ENCODE peak calls at places on chromosome X, in eight cellular contexts. W is MCF 10A; S is Jurkat, Clone E6-1; O is caudate nucleus; I is fibroblast of pulmonary artery; Q is retinal pigment epithelial cell; R is T-cell; F is NCI-H1417 treated with DMSO at 0.1 percent for 48 hours. M is an unnamed sample.

GRCh38 chrX:53281321-53281822 is at the start of gene IQSEC2:
- DNase-seq in S (no peak), W (peak; percentile 93), F (no peak), Q (no peak), R (no peak), O (peak; percentile 12), I (peak; percentile 77), M (no peak)

GRCh38 chrX:69556094-69557011 is 52.2 kb downstream of the NALF2 start:
- DNase-seq in S (no peak), W (peak; percentile 89), F (no peak), I (peak; percentile 95), R (no peak), Q (peak; percentile 10), O (no peak), M (no peak)

GRCh38 chrX:129040124-129040523 is 483.2 kb downstream of the SMARCA1 start:
- DNase-seq in R (no peak), O (no peak), I (no peak), W (no peak), Q (no peak), S (no peak), F (no peak), M (peak; percentile 38)

GRCh38 chrX:39645059-39645895 is 452.5 kb downstream of the BCOR start:
- DNase-seq in S (no peak), I (peak; percentile 85), W (peak; percentile 41), Q (no peak), F (no peak), R (no peak), O (no peak), M (no peak)

GRCh38 chrX:46204721-46205422 is 340.3 kb downstream of the ZNF674 start:
- DNase-seq in R (no peak), I (no peak), W (peak; percentile 58), S (no peak), Q (no peak), F (no peak), O (no peak), M (no peak)

GRCh38 chrX:115940888-115941332 is 229.6 kb upstream of the AGTR2 start:
- DNase-seq in W (peak; percentile 75), F (peak; percentile 86), O (peak; percentile 56), S (no peak), Q (no peak), R (peak; percentile 31), I (peak; percentile 6), M (peak; percentile 98)

GRCh38 chrX:150405576-150405975 is 42.5 kb downstream of the MAMLD1 start:
- DNase-seq in F (no peak), O (no peak), I (no peak), S (no peak), W (peak; percentile 38), R (no peak), Q (no peak), M (peak; percentile 68)

GRCh38 chrX:5907202-5907601 is 321.5 kb downstream of the NLGN4X start:
- DNase-seq in O (no peak), I (no peak), S (no peak), W (no peak), Q (no peak), F (no peak), R (no peak), M (no peak)

GRCh38 chrX:153708415-153708814 is 15.8 kb downstream of the BCAP31 start:
- DNase-seq in O (peak; percentile 11), S (peak; percentile 26), W (peak; percentile 85), Q (peak; percentile 66), I (peak; percentile 78), R (no peak), F (no peak), M (peak; percentile 85)

GRCh38 chrX:150697641-150698040 is 4.4 kb downstream of the MTMR1 start:
- DNase-seq in I (no peak), Q (no peak), F (no peak), S (no peak), O (no peak), R (no peak), W (no peak), M (no peak)

GRCh38 chrX:118637997-118638396 is 89.4 kb upstream of the IL13RA1 start:
- DNase-seq in S (no peak), R (no peak), F (no peak), W (peak; percentile 30), O (no peak), Q (no peak), I (peak; percentile 26), M (no peak)

GRCh38 chrX:129000797-129001196 is 522.5 kb downstream of the SMARCA1 start:
- DNase-seq in S (no peak), R (no peak), I (no peak), W (no peak), O (no peak), Q (no peak), F (no peak), M (no peak)

GRCh38 chrX:141468940-141469339 is 115.6 kb downstream of the SPANXA1 start:
- DNase-seq in S (no peak), I (peak; percentile 73), O (no peak), W (peak; percentile 39), R (no peak), Q (peak; percentile 3), F (no peak), M (no peak)

GRCh38 chrX:27807690-27808089 is at the start of gene MAGEB10:
- DNase-seq in Q (no peak), F (no peak), O (no peak), S (no peak), I (no peak), R (no peak), W (no peak), M (no peak)

GRCh38 chrX:139204903-139205667 is 325.5 kb upstream of the F9 start:
- DNase-seq in I (no peak), O (no peak), W (peak; percentile 57), R (no peak), Q (no peak), S (no peak), F (no peak), M (no peak)

GRCh38 chrX:103310592-103311400 is at the start of gene BEX2:
- DNase-seq in O (peak; percentile 81), S (peak; percentile 55), I (peak; percentile 17), F (peak; percentile 24), Q (peak; percentile 35), R (peak; percentile 75), W (no peak), M (peak; percentile 87)

GRCh38 chrX:149851864-149852263 is 29.1 kb upstream of the MAGEA8 start:
- DNase-seq in F (no peak), S (no peak), W (no peak), R (no peak), Q (no peak), I (no peak), O (no peak), M (no peak)

GRCh38 chrX:38669425-38669824 is 108.1 kb downstream of the TSPAN7 start:
- DNase-seq in I (no peak), W (no peak), Q (no peak), O (no peak), R (no peak), S (no peak), F (no peak), M (no peak)

GRCh38 chrX:12245650-12246645 is 107.7 kb downstream of the FRMPD4 start:
- DNase-seq in O (no peak), W (peak; percentile 33), F (no peak), S (no peak), Q (no peak), R (no peak), I (peak; percentile 49), M (no peak)

GRCh38 chrX:40106677-40107290 is 9.0 kb upstream of the BCOR start:
- DNase-seq in O (no peak), F (no peak), R (no peak), Q (no peak), W (no peak), S (no peak), I (no peak), M (no peak)

GRCh38 chrX:37701588-37701987 is 16.0 kb downstream of the XK start:
- DNase-seq in F (no peak), R (no peak), O (no peak), Q (no peak), W (no peak), I (no peak), S (no peak), M (no peak)

GRCh38 chrX:38166478-38167083 is 54.1 kb downstream of the SRPX start:
- DNase-seq in O (no peak), F (no peak), I (peak; percentile 41), Q (no peak), R (no peak), W (peak; percentile 52), S (peak; percentile 2), M (peak; percentile 81)

GRCh38 chrX:12894074-12894691 is 12.2 kb upstream of the TLR8 start:
- DNase-seq in O (no peak), I (peak; percentile 20), Q (no peak), R (peak; percentile 16), W (peak; percentile 53), S (peak; percentile 68), F (no peak), M (peak; percentile 80)

GRCh38 chrX:45849261-45849660 is 648.6 kb upstream of the DIPK2B start:
- DNase-seq in S (peak; percentile 59), R (no peak), I (peak; percentile 75), F (peak; percentile 10), W (peak; percentile 75), Q (peak; percentile 75), O (no peak), M (no peak)

GRCh38 chrX:21167028-21167427 is 207.2 kb upstream of the CNKSR2 start:
- DNase-seq in O (no peak), I (no peak), W (no peak), S (no peak), F (no peak), Q (no peak), R (no peak), M (no peak)

GRCh38 chrX:48945517-48946348 is 11.7 kb downstream of the OTUD5 start:
- DNase-seq in W (peak; percentile 47), Q (no peak), F (no peak), I (peak; percentile 62), S (no peak), O (peak; percentile 1), R (peak; percentile 36), M (peak; percentile 72)